ENCODE peak calls at places on chromosome 22, in ten cellular contexts. C is psoas muscle; K is right lobe of liver; M is heart left ventricle; P is right atrium auricular region; O is H9; Z is Panc1; A is tibial nerve; L is IMR-90; E is CD8-positive, alpha-beta T cell. X is an unnamed sample. For H3K9me3, the result is how much of the 10 kb centered on the place peaks cover.

GRCh38 chr22:30221121-30221992 is 25.2 kb downstream of the LIF start:
- DNase-seq in C (no peak), K (no peak), M (no peak), P (no peak), O (no peak), Z (no peak), A (no peak), L (no peak), E (peak), X (peak)

GRCh38 chr22:17938484-17938924 is 85.9 kb downstream of the MICAL3 start:
- DNase-seq in C (no peak), K (no peak), M (no peak), P (no peak), O (no peak), Z (no peak), A (no peak), L (peak), E (no peak), X (no peak)

GRCh38 chr22:19817561-19818263 is 37.0 kb downstream of the GNB1L start:
- DNase-seq in C (no peak), K (no peak), M (no peak), P (peak), O (peak), Z (no peak), A (no peak), L (no peak), E (no peak), X (no peak)

GRCh38 chr22:19750666-19751490 is 9.7 kb upstream of the TBX1 start:
- DNase-seq in C (no peak), K (no peak), M (no peak), P (no peak), O (no peak), Z (no peak), A (no peak), L (peak), E (no peak), X (no peak)

GRCh38 chr22:28718044-28718443 is 23.6 kb downstream of the CHEK2 start:
- DNase-seq in C (no peak), K (no peak), M (no peak), P (no peak), O (no peak), Z (no peak), A (no peak), L (no peak), E (no peak), X (no peak)

GRCh38 chr22:17119481-17120202 is 1.5 kb downstream of the TMEM121B start:
- DNase-seq in C (peak), K (peak), M (no peak), P (no peak), O (peak), Z (no peak), A (no peak), L (no peak), E (no peak), X (no peak)

GRCh38 chr22:24521791-24522245 is 26.7 kb downstream of the UPB1 start:
- DNase-seq in C (peak), K (peak), M (no peak), P (no peak), O (peak), Z (peak), A (no peak), L (peak), E (no peak), X (peak)

GRCh38 chr22:40749829-40750228 is 69.3 kb downstream of the SLC25A17 start:
- DNase-seq in C (no peak), K (no peak), M (no peak), P (no peak), O (no peak), Z (no peak), A (no peak), L (no peak), E (no peak), X (no peak)

GRCh38 chr22:17158568-17159503 is at the start of gene HDHD5:
- DNase-seq in C (peak), K (peak), M (peak), P (peak), O (peak), Z (no peak), A (peak), L (peak), E (peak), X (peak)

GRCh38 chr22:45877651-45878050 is 99.3 kb downstream of the WNT7B start:
- DNase-seq in C (peak), K (peak), M (no peak), P (no peak), O (no peak), Z (no peak), A (peak), L (no peak), E (no peak), X (no peak)

GRCh38 chr22:44260216-44261035 is 52.3 kb downstream of the SHISAL1 start:
- DNase-seq in C (peak), K (peak), M (no peak), P (no peak), O (peak), Z (no peak), A (no peak), L (no peak), E (no peak), X (no peak)

GRCh38 chr22:44266811-44267760 is 45.7 kb downstream of the SHISAL1 start:
- DNase-seq in C (peak), K (peak), M (no peak), P (no peak), O (no peak), Z (no peak), A (no peak), L (no peak), E (no peak), X (no peak)

GRCh38 chr22:44261164-44261860 is 51.4 kb downstream of the SHISAL1 start:
- DNase-seq in C (peak), K (peak), M (no peak), P (no peak), O (no peak), Z (no peak), A (no peak), L (no peak), E (no peak), X (no peak)

GRCh38 chr22:44261861-44262595 is 50.7 kb downstream of the SHISAL1 start:
- DNase-seq in C (peak), K (peak), M (peak), P (no peak), O (peak), Z (no peak), A (no peak), L (no peak), E (no peak), X (no peak)

DNA sequence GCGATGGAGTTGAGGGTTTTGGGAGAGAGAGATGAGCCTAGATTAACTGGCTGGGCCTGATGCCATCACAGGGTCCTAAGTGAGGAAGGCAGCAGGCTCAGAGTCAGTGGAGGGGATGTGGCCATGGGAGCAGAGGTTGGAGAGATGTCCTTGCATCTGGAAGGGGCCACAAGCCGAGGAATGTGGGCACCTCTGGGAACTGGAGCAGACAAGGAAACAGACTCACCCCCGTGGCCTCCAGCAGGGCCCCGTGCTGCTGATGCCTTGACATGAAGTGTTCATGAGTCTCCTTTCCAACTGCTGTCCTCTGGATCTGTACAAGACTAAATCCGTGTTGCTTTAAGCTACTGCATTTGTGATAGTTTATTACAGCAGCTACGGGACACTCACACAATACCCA is 49.2 kb downstream of the SHISAL1 start:
- DNase-seq in C (peak), K (peak), M (no peak), P (no peak), O (no peak), Z (no peak), A (no peak), L (no peak), E (no peak), X (no peak)
- H3K27ac ChIP-seq in C (no peak), K (no peak), M (no peak), P (no peak), O (no peak), Z (no peak), A (no peak), L (no peak), E (no peak), X (no peak)

GRCh38 chr22:47367993-47368945 is 605.8 kb downstream of the TBC1D22A start:
- DNase-seq in C (no peak), K (peak), M (no peak), P (no peak), O (peak), Z (no peak), A (no peak), L (no peak), E (no peak), X (no peak)
- H3K9me3 ChIP-seq in C (under half), K (under half), M (under half), P (under half), O (half or more), Z (under half), A (under half), L (under half), E (under half), X (under half)

GRCh38 chr22:37163096-37163489 is 13.4 kb upstream of the IL2RB start:
- DNase-seq in C (no peak), K (no peak), M (no peak), P (no peak), O (no peak), Z (no peak), A (no peak), L (no peak), E (no peak), X (no peak)
- H3K27ac ChIP-seq in C (no peak), K (no peak), M (no peak), P (no peak), O (no peak), Z (no peak), A (no peak), L (no peak), E (peak), X (peak)

GRCh38 chr22:49551446-49551845 is 276.2 kb downstream of the BRD1 start:
- DNase-seq in C (peak), K (no peak), M (no peak), P (no peak), O (no peak), Z (no peak), A (no peak), L (no peak), E (no peak), X (no peak)
- H3K9me3 ChIP-seq in C (under half), K (under half), M (under half), P (under half), O (under half), Z (under half), A (half or more), L (half or more), E (under half), X (under half)